ENCODE peak calls at places on chromosomes 16 and 17, in five cellular contexts. One of them, this sample, is unnamed.

GRCh38 chr17:51260960-51261958 is 913 bp downstream of the UTP18 start:
- DNase-seq in GM12865: peak; percentile 76
- DNase-seq in neural progenitor cell: peak; percentile 3
- DNase-seq in cardiac muscle cell: peak; percentile 76
- DNase-seq in IMR-90: no peak
- DNase-seq in this sample: peak; percentile 87

GRCh38 chr17:83121921-83122820 is 42.8 kb downstream of the METRNL start:
- DNase-seq in IMR-90: no peak
- DNase-seq in GM12865: no peak
- DNase-seq in neural progenitor cell: no peak
- DNase-seq in cardiac muscle cell: no peak
- DNase-seq in this sample: no peak

GRCh38 chr17:68578236-68578635 is 22.9 kb downstream of the FAM20A start:
- DNase-seq in GM12865: no peak
- DNase-seq in neural progenitor cell: no peak
- DNase-seq in cardiac muscle cell: no peak
- DNase-seq in IMR-90: no peak
- DNase-seq in this sample: no peak

GRCh38 chr16:4273858-4274291 is 1.1 kb upstream of the TFAP4 start:
- DNase-seq in GM12865: peak; percentile 70
- DNase-seq in IMR-90: peak; percentile 22
- DNase-seq in cardiac muscle cell: peak; percentile 61
- DNase-seq in neural progenitor cell: peak; percentile 76
- DNase-seq in this sample: no peak

GRCh38 chr16:69107311-69107962 is 2.0 kb downstream of the HAS3 start:
- DNase-seq in IMR-90: no peak
- DNase-seq in neural progenitor cell: peak; percentile 67
- DNase-seq in GM12865: no peak
- DNase-seq in cardiac muscle cell: peak; percentile 40
- DNase-seq in this sample: no peak

GRCh38 chr17:58822148-58823050 is 66.7 kb downstream of the PPM1E start:
- DNase-seq in GM12865: no peak
- DNase-seq in cardiac muscle cell: no peak
- DNase-seq in neural progenitor cell: no peak
- DNase-seq in IMR-90: no peak
- DNase-seq in this sample: no peak

GRCh38 chr16:2498531-2499253 is 15.1 kb upstream of the ATP6V0C start:
- DNase-seq in IMR-90: no peak
- DNase-seq in neural progenitor cell: no peak
- DNase-seq in GM12865: no peak
- DNase-seq in cardiac muscle cell: no peak
- DNase-seq in this sample: no peak

GRCh38 chr17:68314916-68315535 is 23.7 kb downstream of the ARSG start:
- DNase-seq in GM12865: no peak
- DNase-seq in cardiac muscle cell: no peak
- DNase-seq in IMR-90: no peak
- DNase-seq in neural progenitor cell: no peak
- DNase-seq in this sample: no peak

GRCh38 chr16:77306050-77306616 is 106.9 kb downstream of the SYCE1L start:
- DNase-seq in GM12865: no peak
- DNase-seq in IMR-90: no peak
- DNase-seq in cardiac muscle cell: no peak
- DNase-seq in neural progenitor cell: no peak
- DNase-seq in this sample: no peak

GRCh38 chr16:85607331-85607765 is 5.8 kb upstream of the GSE1 start:
- DNase-seq in GM12865: peak; percentile 59
- DNase-seq in cardiac muscle cell: peak; percentile 55
- DNase-seq in neural progenitor cell: peak; percentile 91
- DNase-seq in IMR-90: no peak
- DNase-seq in this sample: no peak
- TF ChIP-seq CTCF in GM12865: no peak
- TF ChIP-seq CTCF in cardiac muscle cell: peak; percentile 9
- TF ChIP-seq CTCF in neural progenitor cell: peak; percentile 41
- TF ChIP-seq CTCF in IMR-90: no peak
- TF ChIP-seq CTCF in this sample: no peak

GRCh38 chr16:21618261-21618660 is 18.9 kb downstream of the METTL9 start:
- DNase-seq in GM12865: no peak
- DNase-seq in cardiac muscle cell: no peak
- DNase-seq in neural progenitor cell: no peak
- DNase-seq in IMR-90: no peak
- DNase-seq in this sample: no peak

GRCh38 chr16:21611178-21611545 is 11.8 kb downstream of the METTL9 start:
- DNase-seq in cardiac muscle cell: no peak
- DNase-seq in IMR-90: peak; percentile 65
- DNase-seq in neural progenitor cell: no peak
- DNase-seq in GM12865: no peak
- DNase-seq in this sample: no peak

GRCh38 chr16:21611546-21612384 is 12.4 kb downstream of the METTL9 start:
- DNase-seq in GM12865: no peak
- DNase-seq in IMR-90: no peak
- DNase-seq in cardiac muscle cell: no peak
- DNase-seq in neural progenitor cell: peak; percentile 59
- DNase-seq in this sample: no peak

GRCh38 chr16:21613361-21613760 is 14.0 kb downstream of the METTL9 start:
- DNase-seq in IMR-90: no peak
- DNase-seq in GM12865: no peak
- DNase-seq in neural progenitor cell: no peak
- DNase-seq in cardiac muscle cell: no peak
- DNase-seq in this sample: no peak

DNA sequence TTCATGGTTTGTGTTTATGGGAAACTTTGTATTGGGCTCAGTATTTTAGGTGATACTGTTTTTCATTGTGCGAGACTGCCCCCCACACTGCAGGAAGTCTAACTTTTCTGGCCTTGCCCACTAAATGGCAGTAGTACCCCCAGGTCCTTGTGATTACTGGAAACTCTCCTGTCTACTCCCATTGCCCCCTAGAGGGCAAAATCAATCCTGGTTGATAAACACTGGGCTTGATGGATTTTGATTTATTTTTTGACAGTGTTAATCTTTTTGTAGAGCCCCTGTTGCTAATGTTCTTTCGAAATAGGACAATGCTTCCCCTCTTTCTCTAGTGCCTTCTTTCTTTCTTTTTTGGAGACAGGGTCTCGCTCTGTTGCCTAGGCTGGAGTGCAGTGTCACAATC is 15.5 kb downstream of the METTL9 start:
- DNase-seq in cardiac muscle cell: no peak
- DNase-seq in neural progenitor cell: no peak
- DNase-seq in IMR-90: no peak
- DNase-seq in GM12865: no peak
- DNase-seq in this sample: no peak
- TF ChIP-seq CTCF in cardiac muscle cell: no peak
- TF ChIP-seq CTCF in neural progenitor cell: peak; percentile 26
- TF ChIP-seq CTCF in IMR-90: no peak
- TF ChIP-seq CTCF in GM12865: no peak
- TF ChIP-seq CTCF in this sample: no peak

DNA sequence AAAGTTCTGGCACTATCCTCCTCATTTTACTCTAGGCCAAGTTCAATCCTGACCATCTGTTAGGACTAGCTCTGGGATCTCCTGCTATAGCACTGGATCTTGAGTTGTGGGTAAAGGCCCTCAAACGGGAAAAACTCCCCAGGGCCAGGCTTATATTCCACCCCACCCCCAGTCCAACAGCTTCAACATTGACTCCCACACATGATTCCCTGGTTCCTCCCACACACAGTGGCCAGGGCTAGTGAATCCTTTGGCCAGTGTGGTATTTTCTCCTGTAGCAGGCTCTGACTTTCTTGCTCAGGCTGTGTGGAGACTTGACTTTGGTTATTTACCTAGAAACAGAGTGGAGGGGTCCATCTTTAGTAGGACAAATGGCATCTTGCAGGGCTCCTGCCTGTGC is 10.3 kb upstream of the AKAP10 start:
- DNase-seq in GM12865: no peak
- DNase-seq in neural progenitor cell: no peak
- DNase-seq in cardiac muscle cell: no peak
- DNase-seq in IMR-90: no peak
- DNase-seq in this sample: peak; percentile 48
- TF ChIP-seq CTCF in GM12865: no peak
- TF ChIP-seq CTCF in neural progenitor cell: no peak
- TF ChIP-seq CTCF in cardiac muscle cell: no peak
- TF ChIP-seq CTCF in IMR-90: no peak
- TF ChIP-seq CTCF in this sample: no peak

GRCh38 chr16:30000768-30001631 is 5.0 kb downstream of the INO80E start:
- DNase-seq in GM12865: no peak
- DNase-seq in IMR-90: no peak
- DNase-seq in cardiac muscle cell: no peak
- DNase-seq in neural progenitor cell: no peak
- DNase-seq in this sample: no peak
- TF ChIP-seq CTCF in GM12865: no peak
- TF ChIP-seq CTCF in IMR-90: no peak
- TF ChIP-seq CTCF in cardiac muscle cell: no peak
- TF ChIP-seq CTCF in neural progenitor cell: peak; percentile 36
- TF ChIP-seq CTCF in this sample: no peak

GRCh38 chr17:47064684-47065083 is 85.6 kb upstream of the RPRML start:
- DNase-seq in GM12865: no peak
- DNase-seq in neural progenitor cell: no peak
- DNase-seq in cardiac muscle cell: no peak
- DNase-seq in IMR-90: no peak
- DNase-seq in this sample: no peak

GRCh38 chr17:47066095-47066494 is 87.0 kb upstream of the RPRML start:
- DNase-seq in GM12865: no peak
- DNase-seq in cardiac muscle cell: no peak
- DNase-seq in IMR-90: no peak
- DNase-seq in neural progenitor cell: peak; percentile 10
- DNase-seq in this sample: no peak

GRCh38 chr17:47063475-47063874 is 84.4 kb upstream of the RPRML start:
- DNase-seq in neural progenitor cell: no peak
- DNase-seq in cardiac muscle cell: no peak
- DNase-seq in IMR-90: no peak
- DNase-seq in GM12865: no peak
- DNase-seq in this sample: no peak

GRCh38 chr17:47072881-47073280 is 93.8 kb upstream of the RPRML start:
- DNase-seq in GM12865: no peak
- DNase-seq in neural progenitor cell: no peak
- DNase-seq in IMR-90: peak; percentile 33
- DNase-seq in cardiac muscle cell: no peak
- DNase-seq in this sample: no peak

DNA sequence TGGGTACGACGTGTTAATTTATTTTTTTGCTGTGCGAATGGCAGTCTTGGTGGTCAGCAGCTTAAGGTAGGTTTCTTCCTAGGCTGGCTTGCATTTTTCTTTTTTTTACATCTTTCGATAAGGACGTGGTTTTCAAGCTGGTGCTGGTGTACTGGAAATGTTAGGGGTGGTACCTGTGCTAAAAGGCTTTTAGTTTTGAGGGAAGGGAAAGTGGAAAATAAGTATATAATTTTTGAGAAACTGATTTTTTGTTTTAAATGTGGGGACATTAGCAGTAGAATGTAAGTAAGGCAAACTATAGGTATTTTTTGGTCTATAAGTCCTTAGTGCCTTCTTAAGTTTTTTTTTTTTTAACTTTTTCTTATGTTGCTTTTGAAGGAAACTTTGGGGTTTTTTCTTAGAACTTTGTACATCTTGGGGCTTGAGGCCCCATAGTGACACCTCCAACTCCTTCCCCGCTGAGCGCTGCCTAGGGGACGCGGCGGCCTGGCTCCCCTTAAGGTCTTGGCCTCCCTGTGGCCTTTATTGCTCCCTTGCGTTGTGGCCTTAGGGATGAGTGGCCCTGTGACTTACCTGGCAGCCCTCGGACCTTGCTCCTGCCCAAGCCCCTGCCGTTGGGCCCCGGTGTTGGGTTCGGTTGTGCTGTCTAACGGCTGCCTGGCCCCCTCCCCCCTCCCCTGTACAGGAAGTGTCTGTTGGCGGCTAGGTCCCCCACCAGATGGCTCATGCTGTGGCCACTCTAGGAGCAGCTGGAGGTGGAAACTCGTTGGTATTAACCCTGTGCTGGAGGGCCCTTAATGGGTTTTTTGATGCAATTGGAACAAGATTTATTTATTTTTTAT is 88.0 kb upstream of the RPRML start:
- DNase-seq in neural progenitor cell: peak; percentile 91
- DNase-seq in IMR-90: peak; percentile 93
- DNase-seq in GM12865: peak; percentile 94
- DNase-seq in cardiac muscle cell: peak; percentile 89
- DNase-seq in this sample: peak; percentile 87
- TF ChIP-seq CTCF in neural progenitor cell: peak; percentile 35
- TF ChIP-seq CTCF in IMR-90: peak; percentile 16
- TF ChIP-seq CTCF in GM12865: peak; percentile 7
- TF ChIP-seq CTCF in cardiac muscle cell: peak; percentile 26
- TF ChIP-seq CTCF in this sample: peak; percentile 20

GRCh38 chr17:64420143-64420670 is 28.7 kb upstream of the MILR1 start:
- DNase-seq in cardiac muscle cell: peak; percentile 77
- DNase-seq in IMR-90: peak; percentile 84
- DNase-seq in neural progenitor cell: peak; percentile 74
- DNase-seq in GM12865: peak; percentile 79
- DNase-seq in this sample: no peak

GRCh38 chr17:64423881-64424280 is 25.0 kb upstream of the MILR1 start:
- DNase-seq in IMR-90: no peak
- DNase-seq in cardiac muscle cell: no peak
- DNase-seq in GM12865: no peak
- DNase-seq in neural progenitor cell: no peak
- DNase-seq in this sample: no peak

GRCh38 chr17:64413505-64413904 is 22.8 kb upstream of the PECAM1 start:
- DNase-seq in GM12865: peak; percentile 70
- DNase-seq in cardiac muscle cell: no peak
- DNase-seq in IMR-90: no peak
- DNase-seq in neural progenitor cell: no peak
- DNase-seq in this sample: no peak

GRCh38 chr17:64424318-64424717 is 24.6 kb upstream of the MILR1 start:
- DNase-seq in neural progenitor cell: no peak
- DNase-seq in IMR-90: no peak
- DNase-seq in cardiac muscle cell: no peak
- DNase-seq in GM12865: no peak
- DNase-seq in this sample: no peak

DNA sequence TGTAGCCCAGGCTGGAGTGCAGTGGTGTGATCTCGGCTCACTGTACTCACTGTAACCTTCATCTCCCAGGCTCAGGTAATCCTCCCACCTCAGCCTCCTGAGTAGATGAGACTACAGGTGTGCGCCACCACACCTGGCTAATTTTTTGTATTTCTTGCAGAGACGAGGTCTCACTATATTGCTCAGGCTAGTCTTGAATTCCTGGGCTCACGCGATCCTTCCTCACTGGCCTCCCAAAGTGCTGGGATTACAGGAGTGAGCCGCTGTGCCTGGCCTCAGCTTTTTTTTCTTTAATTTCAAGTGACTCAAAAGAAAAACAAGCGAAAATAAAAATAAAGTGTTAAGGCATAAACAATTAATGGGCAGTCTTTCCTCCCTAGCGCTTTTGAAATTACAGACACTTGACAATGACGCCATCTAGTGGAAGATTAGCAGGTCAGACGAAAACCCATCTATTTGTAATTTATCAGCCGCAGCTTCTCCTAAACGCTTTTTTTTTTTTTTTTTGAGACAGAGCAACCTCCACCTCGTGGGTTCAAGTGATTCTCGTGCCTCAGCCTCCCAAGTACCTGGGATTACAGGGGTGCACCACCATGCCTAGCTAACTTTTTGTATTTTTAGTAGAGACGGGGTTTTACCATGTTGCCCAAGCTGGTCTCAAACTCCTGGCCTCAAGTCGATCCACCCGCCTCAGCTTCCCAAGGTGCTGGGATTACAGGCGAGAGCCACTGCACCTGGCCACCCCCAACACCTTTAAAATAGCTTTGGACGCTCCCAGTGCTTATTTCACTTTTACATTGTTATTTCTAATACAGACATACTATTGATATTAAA is 28.1 kb upstream of the PECAM1 start:
- DNase-seq in cardiac muscle cell: peak; percentile 66
- DNase-seq in neural progenitor cell: peak; percentile 69
- DNase-seq in GM12865: peak; percentile 70
- DNase-seq in IMR-90: peak; percentile 74
- DNase-seq in this sample: no peak
- TF ChIP-seq CTCF in cardiac muscle cell: peak; percentile 62
- TF ChIP-seq CTCF in neural progenitor cell: peak; percentile 79
- TF ChIP-seq CTCF in GM12865: peak; percentile 59
- TF ChIP-seq CTCF in IMR-90: peak; percentile 86
- TF ChIP-seq CTCF in this sample: peak; percentile 82

GRCh38 chr17:76540381-76541300 is 797 bp downstream of the PRCD start:
- DNase-seq in neural progenitor cell: peak; percentile 96
- DNase-seq in IMR-90: peak; percentile 94
- DNase-seq in cardiac muscle cell: peak; percentile 96
- DNase-seq in GM12865: peak; percentile 41
- DNase-seq in this sample: peak; percentile 96
- TF ChIP-seq CTCF in neural progenitor cell: no peak
- TF ChIP-seq CTCF in IMR-90: peak; percentile 2
- TF ChIP-seq CTCF in cardiac muscle cell: peak; percentile 22
- TF ChIP-seq CTCF in GM12865: no peak
- TF ChIP-seq CTCF in this sample: no peak

This sample was measured in osteocyte.